ENCODE peak calls at places on chromosomes 11 and 22, in ten cellular contexts. K is ovary, R is fibroblast of the aortic adventitia, T is cardiac fibroblast, P is colonic mucosa, F is T-cell, D is NCI-H1105 treated with DMSO at 0.1 percent for 48 hours, B is NCI-H2227 treated with DMSO at 0.1 percent for 48 hours, L is non-pigmented ciliary epithelial cell, E is iPS-NIHi11. V is an unnamed sample.

GRCh38 chr11:117610901-117611300 is 186.1 kb downstream of the DSCAML1 start:
- DNase-seq in L (no peak), B (no peak), D (no peak), F (no peak), R (no peak), P (no peak), E (no peak), K (no peak), T (no peak), V (peak)

GRCh38 chr11:82857145-82857544 is 43.1 kb downstream of the PRCP start:
- DNase-seq in B (no peak), K (no peak), D (no peak), R (no peak), P (no peak), E (no peak), T (no peak), F (no peak), L (no peak), V (no peak)

GRCh38 chr11:2311456-2312201 is 9.8 kb downstream of the TSPAN32 start:
- DNase-seq in B (peak), L (no peak), K (no peak), F (no peak), R (no peak), T (no peak), P (no peak), D (no peak), E (no peak), V (peak)

GRCh38 chr11:91871791-91872190 is 352.8 kb upstream of the FAT3 start:
- DNase-seq in K (no peak), B (no peak), P (peak), F (no peak), D (no peak), T (no peak), L (no peak), R (no peak), E (no peak), V (no peak)

GRCh38 chr11:115145316-115145715 is 358.9 kb downstream of the CADM1 start:
- DNase-seq in R (no peak), F (no peak), K (no peak), T (no peak), D (peak), L (no peak), E (no peak), P (no peak), B (no peak), V (no peak)

GRCh38 chr11:2988361-2988762 is 3.8 kb downstream of the NAP1L4 start:
- DNase-seq in B (no peak), R (no peak), E (no peak), P (no peak), D (no peak), K (no peak), L (no peak), T (no peak), F (no peak), V (no peak)

GRCh38 chr11:75328426-75329277 is 22.8 kb downstream of the ARRB1 start:
- DNase-seq in P (peak), E (peak), D (peak), F (peak), L (no peak), K (peak), B (peak), T (peak), R (peak), V (peak)

GRCh38 chr22:43230571-43230970 is 43.6 kb upstream of the TTLL12 start:
- DNase-seq in T (no peak), K (no peak), R (no peak), P (no peak), F (no peak), D (no peak), B (no peak), E (no peak), L (no peak), V (no peak)

GRCh38 chr11:69718147-69718546 is 14.3 kb upstream of the FGF19 start:
- DNase-seq in F (no peak), E (peak), B (no peak), T (peak), K (no peak), R (no peak), D (peak), P (no peak), L (no peak), V (no peak)